ENCODE peak calls at places on chromosome 11, in nine cellular contexts. D, P, L, R, H, Y, C, Q and X are unnamed samples. For H3K4me1, the result is how much of the 10 kb centered on the place peaks cover.

GRCh38 chr11:107713009-107713408 is 1.2 kb upstream of the SLN start:
- DNase-seq in D (no peak), P (no peak), L (no peak), R (no peak), H (no peak), Y (no peak), C (no peak), Q (no peak), X (no peak)

GRCh38 chr11:830295-831131 is 2.2 kb upstream of the CD151 start:
- DNase-seq in D (no peak), P (no peak), L (peak), R (peak), H (no peak), Y (peak), C (peak), Q (no peak), X (no peak)

GRCh38 chr11:123628936-123629683 is 25.3 kb downstream of the SCN3B start:
- DNase-seq in D (no peak), P (no peak), L (no peak), R (peak), H (peak), Y (peak), C (peak), Q (no peak), X (no peak)

GRCh38 chr11:121249039-121249663 is 43.4 kb upstream of the SC5D start:
- DNase-seq in D (no peak), P (peak), L (peak), R (peak), H (no peak), Y (peak), C (no peak), Q (peak), X (no peak)

GRCh38 chr11:36456136-36456535 is 53.9 kb downstream of the TRAF6 start:
- DNase-seq in D (no peak), P (no peak), L (no peak), R (no peak), H (no peak), Y (no peak), C (no peak), Q (no peak), X (no peak)

GRCh38 chr11:46858920-46859531 is 12.9 kb upstream of the CKAP5 start:
- DNase-seq in D (no peak), P (no peak), L (no peak), R (no peak), H (no peak), Y (no peak), C (no peak), Q (no peak), X (no peak)

GRCh38 chr11:57527056-57527631 is 3.4 kb downstream of the TIMM10 start:
- DNase-seq in D (peak), P (peak), L (peak), R (peak), H (peak), Y (peak), C (peak), Q (peak), X (peak)

GRCh38 chr11:105718641-105719040 is 108.8 kb downstream of the GRIA4 start:
- DNase-seq in D (no peak), P (no peak), L (no peak), R (no peak), H (no peak), Y (no peak), C (no peak), Q (no peak), X (no peak)

GRCh38 chr11:26580929-26581328 is 8.9 kb upstream of the MUC15 start:
- DNase-seq in D (no peak), P (no peak), L (no peak), R (no peak), H (no peak), Y (no peak), C (no peak), Q (peak), X (no peak)

GRCh38 chr11:116533186-116533825 is 239.5 kb downstream of the BUD13 start:
- DNase-seq in D (no peak), P (peak), L (no peak), R (no peak), H (peak), Y (peak), C (no peak), Q (no peak), X (no peak)

GRCh38 chr11:91248199-91248807 is 976.3 kb upstream of the FAT3 start:
- DNase-seq in D (no peak), P (peak), L (no peak), R (no peak), H (no peak), Y (no peak), C (no peak), Q (peak), X (no peak)

GRCh38 chr11:105236631-105237030 is 97.1 kb upstream of the CARD18 start:
- DNase-seq in D (no peak), P (no peak), L (no peak), R (no peak), H (no peak), Y (no peak), C (no peak), Q (no peak), X (no peak)

GRCh38 chr11:108027057-108027456 is 18.4 kb downstream of the CUL5 start:
- DNase-seq in D (no peak), P (no peak), L (no peak), R (no peak), H (no peak), Y (no peak), C (no peak), Q (peak), X (no peak)

GRCh38 chr11:20113147-20113435 is 47.2 kb downstream of the DBX1 start:
- DNase-seq in D (no peak), P (no peak), L (no peak), R (no peak), H (no peak), Y (no peak), C (no peak), Q (no peak), X (no peak)

GRCh38 chr11:27362032-27362431 is 983 bp downstream of the CCDC34 start:
- DNase-seq in D (no peak), P (no peak), L (no peak), R (no peak), H (no peak), Y (no peak), C (no peak), Q (no peak), X (no peak)

GRCh38 chr11:48005133-48005532 is 24.8 kb downstream of the PTPRJ start:
- DNase-seq in D (no peak), P (no peak), L (no peak), R (no peak), H (no peak), Y (no peak), C (no peak), Q (no peak), X (no peak)

GRCh38 chr11:123286761-123287160 is 91.7 kb upstream of the CLMP start:
- DNase-seq in D (no peak), P (no peak), L (no peak), R (no peak), H (no peak), Y (no peak), C (no peak), Q (no peak), X (no peak)

GRCh38 chr11:114256898-114257286 is 39.3 kb upstream of the NNMT start:
- DNase-seq in D (no peak), P (no peak), L (no peak), R (peak), H (peak), Y (no peak), C (no peak), Q (no peak), X (no peak)

GRCh38 chr11:71447791-71448256 is 369 bp downstream of the DHCR7 start:
- DNase-seq in D (no peak), P (peak), L (peak), R (no peak), H (no peak), Y (peak), C (peak), Q (no peak), X (no peak)

GRCh38 chr11:116062129-116062525 is 557.9 kb upstream of the CADM1 start:
- DNase-seq in D (no peak), P (no peak), L (no peak), R (no peak), H (no peak), Y (no peak), C (no peak), Q (no peak), X (no peak)

GRCh38 chr11:27699926-27700350 is 317 bp downstream of the BDNF start:
- DNase-seq in D (no peak), P (no peak), L (no peak), R (no peak), H (no peak), Y (no peak), C (no peak), Q (no peak), X (no peak)

GRCh38 chr11:85472953-85473352 is 154.2 kb downstream of the DLG2 start:
- DNase-seq in D (no peak), P (no peak), L (no peak), R (no peak), H (no peak), Y (no peak), C (no peak), Q (no peak), X (no peak)

GRCh38 chr11:122093731-122094130 is 22.3 kb downstream of the BLID start:
- DNase-seq in D (no peak), P (no peak), L (no peak), R (no peak), H (no peak), Y (no peak), C (no peak), Q (no peak), X (no peak)

GRCh38 chr11:76237914-76238313 is 31.6 kb upstream of the WNT11 start:
- DNase-seq in D (no peak), P (peak), L (no peak), R (no peak), H (no peak), Y (peak), C (no peak), Q (peak), X (no peak)

GRCh38 chr11:34468209-34468841 is 29.6 kb downstream of the CAT start:
- DNase-seq in D (no peak), P (peak), L (peak), R (no peak), H (no peak), Y (peak), C (peak), Q (peak), X (no peak)

GRCh38 chr11:17267576-17267975 is 9.0 kb upstream of the NUCB2 start:
- DNase-seq in D (no peak), P (peak), L (no peak), R (no peak), H (no peak), Y (no peak), C (no peak), Q (peak), X (no peak)

GRCh38 chr11:43987384-43988039 is 45.1 kb downstream of the C11orf96 start:
- DNase-seq in D (peak), P (no peak), L (peak), R (peak), H (peak), Y (peak), C (peak), Q (no peak), X (peak)

GRCh38 chr11:82047200-82047599 is 686.5 kb downstream of the FAM181B start:
- DNase-seq in D (no peak), P (no peak), L (no peak), R (no peak), H (no peak), Y (no peak), C (no peak), Q (no peak), X (no peak)

GRCh38 chr11:66012946-66013761 is 1.3 kb downstream of the CST6 start:
- DNase-seq in D (no peak), P (peak), L (peak), R (no peak), H (no peak), Y (no peak), C (no peak), Q (no peak), X (no peak)

GRCh38 chr11:2166091-2166851 is 5.3 kb upstream of the INS start:
- DNase-seq in D (no peak), P (peak), L (no peak), R (peak), H (no peak), Y (no peak), C (no peak), Q (peak), X (no peak)

GRCh38 chr11:7578276-7578955 is 64.6 kb downstream of the PPFIBP2 start:
- DNase-seq in D (no peak), P (no peak), L (no peak), R (no peak), H (no peak), Y (peak), C (no peak), Q (no peak), X (no peak)

DNA sequence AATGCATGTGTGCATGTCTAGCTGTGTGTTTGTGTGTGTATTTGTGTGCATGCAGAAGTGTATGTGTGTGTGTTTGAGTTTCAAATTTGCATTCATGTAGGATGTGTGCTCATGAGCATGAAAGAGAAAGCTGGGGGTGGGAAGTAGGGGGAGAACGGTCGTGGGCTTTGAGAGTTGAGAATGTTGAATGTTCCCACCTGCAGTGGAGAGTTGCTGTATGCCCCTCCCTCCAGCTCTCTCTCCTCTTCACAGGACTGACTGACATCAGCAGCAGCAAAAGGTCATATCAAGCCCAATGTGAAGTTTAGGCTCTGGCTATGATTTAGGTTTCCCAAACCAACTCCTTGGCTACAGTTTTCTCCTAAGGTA is 63.8 kb upstream of the RRAS2 start:
- DNase-seq in D (no peak), P (no peak), L (no peak), R (no peak), H (no peak), Y (no peak), C (no peak), Q (no peak), X (no peak)
- TF ChIP-seq EP300 in D (no peak), P (no peak), L (no peak), R (no peak), H (no peak), Y (no peak), C (no peak), Q (no peak), X (no peak)

GRCh38 chr11:61958590-61958989 is 8.4 kb downstream of the BEST1 start:
- DNase-seq in D (no peak), P (peak), L (no peak), R (no peak), H (no peak), Y (no peak), C (no peak), Q (no peak), X (no peak)

GRCh38 chr11:61961570-61962212 is 5.7 kb downstream of the FTH1 start:
- DNase-seq in D (peak), P (peak), L (no peak), R (peak), H (peak), Y (no peak), C (peak), Q (peak), X (no peak)

GRCh38 chr11:61960532-61960931 is 6.9 kb downstream of the FTH1 start:
- DNase-seq in D (no peak), P (peak), L (no peak), R (no peak), H (peak), Y (no peak), C (no peak), Q (no peak), X (no peak)

GRCh38 chr11:61959026-61959608 is 8.3 kb downstream of the FTH1 start:
- DNase-seq in D (no peak), P (peak), L (no peak), R (no peak), H (no peak), Y (no peak), C (no peak), Q (no peak), X (no peak)

GRCh38 chr11:61959678-61960077 is 7.8 kb downstream of the FTH1 start:
- DNase-seq in D (no peak), P (peak), L (no peak), R (peak), H (no peak), Y (no peak), C (no peak), Q (no peak), X (no peak)
- H3K4me1 ChIP-seq in D (half or more), P (under half), L (under half), R (under half), H (under half), Y (under half), C (under half), Q (half or more), X (half or more)

GRCh38 chr11:33376331-33377099 is 119.3 kb downstream of the HIPK3 start:
- DNase-seq in D (no peak), P (no peak), L (no peak), R (peak), H (no peak), Y (peak), C (no peak), Q (no peak), X (no peak)
- TF ChIP-seq EP300 in D (no peak), P (no peak), L (no peak), R (no peak), H (no peak), Y (no peak), C (no peak), Q (no peak), X (no peak)

GRCh38 chr11:61153593-61154090 is 7.6 kb downstream of the VPS37C start:
- DNase-seq in D (no peak), P (no peak), L (no peak), R (no peak), H (peak), Y (no peak), C (no peak), Q (no peak), X (no peak)

GRCh38 chr11:61154528-61154927 is 6.7 kb downstream of the VPS37C start:
- DNase-seq in D (no peak), P (no peak), L (no peak), R (no peak), H (no peak), Y (no peak), C (no peak), Q (no peak), X (no peak)

GRCh38 chr11:61150656-61151544 is 10.3 kb downstream of the VPS37C start:
- DNase-seq in D (no peak), P (no peak), L (no peak), R (no peak), H (peak), Y (no peak), C (no peak), Q (no peak), X (no peak)

GRCh38 chr11:61151545-61152252 is 9.5 kb downstream of the VPS37C start:
- DNase-seq in D (no peak), P (peak), L (no peak), R (no peak), H (peak), Y (no peak), C (no peak), Q (no peak), X (no peak)

DNA sequence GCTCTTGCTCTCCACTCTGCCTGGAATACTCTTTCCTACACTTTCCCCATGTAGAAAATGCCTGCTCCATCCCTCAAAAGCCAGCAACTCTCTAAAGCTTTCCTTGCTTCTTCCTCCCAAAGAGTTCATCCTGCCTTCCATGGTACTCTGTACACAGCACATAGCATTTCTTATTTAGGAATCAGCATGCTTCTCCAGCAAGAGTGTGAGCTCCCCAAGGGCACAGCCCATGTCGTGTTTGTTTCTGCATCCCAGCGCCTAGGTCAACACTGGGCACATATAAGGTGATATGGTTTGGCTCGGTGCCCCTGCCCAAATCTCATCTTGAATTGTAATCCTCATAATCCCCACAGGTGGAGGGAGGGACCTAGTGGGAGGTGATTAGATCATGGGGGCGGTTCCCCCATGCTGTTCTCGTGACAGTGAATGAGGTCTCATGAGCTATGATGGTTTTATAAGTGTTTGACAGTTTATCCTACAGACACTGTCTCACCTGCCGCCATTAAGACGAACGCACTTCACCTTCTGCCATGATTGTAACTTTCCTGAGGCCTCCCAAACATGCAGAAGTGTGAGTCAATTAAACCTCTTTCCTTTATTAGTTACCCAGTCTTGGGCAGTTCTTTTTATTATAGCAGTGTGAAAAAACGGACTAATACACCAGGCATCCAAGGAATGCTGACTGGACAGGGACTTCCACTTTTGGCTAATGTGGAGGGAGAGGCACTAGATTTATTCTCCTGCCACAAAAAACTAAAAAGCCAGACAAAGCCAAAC is 8.2 kb downstream of the VPS37C start:
- DNase-seq in D (no peak), P (no peak), L (no peak), R (no peak), H (peak), Y (no peak), C (no peak), Q (no peak), X (no peak)
- H3K4me1 ChIP-seq in D (half or more), P (under half), L (under half), R (under half), H (under half), Y (under half), C (half or more), Q (under half), X (half or more)

GRCh38 chr11:109423860-109424190 is 1.8 kb downstream of the C11orf87 start:
- DNase-seq in D (no peak), P (no peak), L (no peak), R (no peak), H (no peak), Y (peak), C (no peak), Q (no peak), X (no peak)

GRCh38 chr11:109421981-109422590 is at the start of gene C11orf87:
- DNase-seq in D (no peak), P (no peak), L (no peak), R (no peak), H (no peak), Y (peak), C (no peak), Q (no peak), X (no peak)

GRCh38 chr11:109424893-109425292 is 2.9 kb downstream of the C11orf87 start:
- DNase-seq in D (no peak), P (peak), L (no peak), R (no peak), H (no peak), Y (no peak), C (no peak), Q (no peak), X (no peak)

GRCh38 chr11:109422755-109423113 is 744 bp downstream of the C11orf87 start:
- DNase-seq in D (no peak), P (no peak), L (no peak), R (no peak), H (no peak), Y (peak), C (no peak), Q (no peak), X (no peak)

DNA sequence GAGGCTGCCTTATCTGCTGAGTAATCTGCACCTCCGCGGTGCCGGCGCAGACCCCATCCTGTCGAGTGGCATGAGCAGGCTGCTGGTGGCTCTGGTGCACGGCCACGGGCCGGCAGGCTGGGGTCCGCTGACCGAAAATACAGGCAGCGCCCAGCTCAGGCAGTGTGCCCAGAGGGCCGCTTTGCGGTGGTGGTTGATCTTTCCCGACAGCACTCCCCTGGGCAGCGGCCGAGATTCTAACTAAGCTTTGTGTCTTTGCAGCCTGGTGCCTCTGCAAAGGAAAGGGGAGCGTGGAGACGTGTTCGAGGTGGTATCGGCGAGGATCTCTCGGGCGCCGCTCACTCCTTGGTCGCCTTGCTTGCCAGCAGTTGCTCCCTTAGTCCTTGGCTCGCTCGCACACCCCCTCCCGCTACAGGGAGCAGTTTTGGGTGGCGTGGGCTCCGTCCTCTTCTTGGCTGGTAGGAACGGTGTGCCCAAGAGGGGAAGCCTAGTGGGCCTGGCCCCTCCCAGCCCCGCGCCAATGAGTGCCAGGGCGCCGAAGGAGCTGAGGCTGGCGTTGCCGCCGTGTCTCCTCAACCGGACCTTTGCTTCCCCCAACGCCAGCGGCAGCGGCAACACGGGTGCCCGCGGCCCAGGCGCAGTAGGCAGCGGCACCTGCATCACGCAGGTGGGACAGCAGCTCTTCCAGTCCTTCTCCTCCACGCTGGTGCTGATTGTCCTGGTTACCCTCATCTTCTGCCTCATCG is 1.3 kb downstream of the C11orf87 start:
- DNase-seq in D (no peak), P (no peak), L (no peak), R (no peak), H (no peak), Y (peak), C (no peak), Q (no peak), X (no peak)
- TF ChIP-seq EP300 in D (no peak), P (no peak), L (no peak), R (no peak), H (no peak), Y (no peak), C (no peak), Q (no peak), X (no peak)